ENCODE peak calls at places on chromosomes 3 and 15, in five cellular contexts. M is activated CD4-positive, alpha-beta T cell treated with anti-CD3 and anti-CD28 coated beads for 4 hours; H is GM18507; O is GM10248; C is NCI-H2081. Z is an unnamed sample.

GRCh38 chr3:195908439-195909293 is at the start of gene TNK2:
- DNase-seq in M (peak; percentile 32), H (no peak), O (peak; percentile 46), C (peak; percentile 46), Z (no peak)

GRCh38 chr15:29671308-29671981 is 150.8 kb downstream of the TJP1 start:
- DNase-seq in M (no peak), H (no peak), O (no peak), C (peak; percentile 38), Z (peak; percentile 77)

GRCh38 chr3:126946387-126946786 is 36.5 kb upstream of the PLXNA1 start:
- DNase-seq in M (no peak), H (no peak), O (no peak), C (no peak), Z (no peak)

GRCh38 chr3:78804251-78805037 is 963.4 kb downstream of the ROBO1 start:
- DNase-seq in M (no peak), H (no peak), O (no peak), C (no peak), Z (peak; percentile 76)

GRCh38 chr3:16203031-16203430 is 28.6 kb downstream of the GALNT15 start:
- DNase-seq in M (no peak), H (no peak), O (no peak), C (no peak), Z (peak; percentile 86)

GRCh38 chr3:40681658-40682055 is 156.9 kb downstream of the ZNF621 start:
- DNase-seq in M (no peak), H (no peak), O (no peak), C (no peak), Z (no peak)

GRCh38 chr15:81924667-81925183 is 121.1 kb downstream of the MEX3B start:
- DNase-seq in M (no peak), H (no peak), O (no peak), C (no peak), Z (no peak)

GRCh38 chr3:118803096-118803476 is 231.6 kb downstream of the IGSF11 start:
- DNase-seq in M (no peak), H (no peak), O (no peak), C (no peak), Z (no peak)

GRCh38 chr15:77312523-77312922 is 107.4 kb downstream of the PEAK1 start:
- DNase-seq in M (no peak), H (no peak), O (no peak), C (no peak), Z (no peak)